ENCODE peak calls at places on chromosomes 4 and X, in four cellular contexts. S is cardiac muscle cell, E is lower lobe of right lung, L is spleen. J is an unnamed sample.

GRCh38 chrX:56800801-56801200 is 71.8 kb downstream of the NBDY start:
- DNase-seq in L (peak; percentile 78), E (no peak), S (peak; percentile 14), J (no peak)

GRCh38 chr4:113618205-113618604 is 143.3 kb downstream of the CAMK2D start:
- DNase-seq in S (no peak), E (no peak), L (no peak), J (no peak)

GRCh38 chrX:129706395-129707072 is 32.2 kb upstream of the XPNPEP2 start:
- DNase-seq in E (no peak), L (no peak), S (peak; percentile 32), J (no peak)

GRCh38 chr4:122481766-122482405 is 25.4 kb upstream of the IL2 start:
- DNase-seq in E (no peak), S (no peak), L (no peak), J (no peak)

GRCh38 chr4:82467442-82467841 is 37.1 kb downstream of the ENOPH1 start:
- DNase-seq in S (peak; percentile 63), E (no peak), L (no peak), J (no peak)

GRCh38 chr4:113288691-113289090 is 239.2 kb downstream of the ANK2 start:
- DNase-seq in S (peak; percentile 31), L (no peak), E (no peak), J (no peak)

GRCh38 chr4:3719191-3719590 is 47.0 kb upstream of the ADRA2C start:
- DNase-seq in L (peak; percentile 36), E (peak; percentile 34), S (no peak), J (peak; percentile 24)

GRCh38 chr4:145909331-145909730 is 29.3 kb downstream of the ZNF827 start:
- DNase-seq in L (peak; percentile 79), E (peak; percentile 84), S (peak; percentile 48), J (peak; percentile 92)

GRCh38 chr4:81684357-81684756 is 212.7 kb upstream of the RASGEF1B start:
- DNase-seq in L (no peak), E (no peak), S (no peak), J (no peak)

GRCh38 chrX:41337140-41337539 is 3.2 kb downstream of the DDX3X start:
- DNase-seq in E (no peak), L (no peak), S (no peak), J (no peak)
- TF ChIP-seq CTCF in E (no peak), L (no peak), S (no peak), J (no peak)

DNA sequence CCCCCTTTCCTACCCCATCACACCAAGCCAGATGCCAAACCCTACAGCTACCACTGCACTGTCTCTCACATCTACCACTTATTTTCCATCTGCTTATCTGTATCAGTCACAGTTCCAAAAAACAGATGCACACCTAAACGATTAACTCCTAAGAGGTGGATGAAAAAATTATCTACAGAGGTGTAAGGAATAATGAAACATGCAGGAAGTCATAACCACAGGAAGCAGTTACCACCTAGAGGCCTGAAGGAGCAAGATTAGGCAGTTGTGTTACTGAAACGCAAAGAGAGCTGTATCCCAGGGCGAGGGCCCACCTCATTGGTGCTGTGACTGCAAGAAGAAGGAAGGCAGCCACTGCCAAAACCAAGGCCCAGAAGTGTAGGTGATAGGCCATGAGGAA is 87.8 kb upstream of the FAM241A start:
- DNase-seq in S (no peak), L (no peak), E (no peak), J (no peak)
- H3K4me1 ChIP-seq in S (peaks cover 13% of the 10 kb centered on the region), L (no peaks in the 10 kb centered on the region), E (no peaks in the 10 kb centered on the region), J (no peaks in the 10 kb centered on the region)

DNA sequence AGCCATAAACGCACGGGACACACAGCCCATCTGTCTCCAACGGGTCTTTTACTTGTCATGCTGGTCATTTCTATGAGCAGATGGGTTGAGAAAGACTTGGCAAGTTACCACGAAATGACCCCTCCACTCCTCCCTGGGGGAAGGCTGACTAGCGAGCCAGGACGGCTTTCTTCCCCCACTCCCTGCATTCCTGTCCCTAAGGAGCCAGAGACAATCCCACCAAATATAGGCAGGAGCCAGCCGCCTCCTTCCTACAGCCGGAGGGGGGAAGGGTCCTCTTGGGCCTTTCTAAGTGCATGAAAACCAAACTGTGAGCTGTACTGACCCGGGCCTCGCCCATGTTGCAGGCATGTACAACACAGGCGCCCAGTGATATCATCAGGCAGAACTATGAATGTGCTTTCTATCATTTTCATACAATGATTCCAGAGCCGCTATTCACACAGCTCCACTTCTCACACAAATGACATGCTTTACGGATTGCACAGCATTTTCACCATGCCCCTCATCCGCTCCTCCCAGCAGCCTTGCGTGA is 28.6 kb downstream of the AFAP1 start:
- DNase-seq in S (peak; percentile 82), E (no peak), L (no peak), J (no peak)
- H3K4me3 ChIP-seq in S (no peak overlapping the region), E (peak overlapping the region; percentile 13), L (no peak overlapping the region), J (no peak overlapping the region)

GRCh38 chrX:40573763-40574162 is 7.0 kb upstream of the ATP6AP2 start:
- DNase-seq in E (no peak), S (peak; percentile 33), L (no peak), J (no peak)
- TF ChIP-seq CTCF in E (peak; percentile 42), S (peak; percentile 59), L (peak; percentile 46), J (no peak)

DNA sequence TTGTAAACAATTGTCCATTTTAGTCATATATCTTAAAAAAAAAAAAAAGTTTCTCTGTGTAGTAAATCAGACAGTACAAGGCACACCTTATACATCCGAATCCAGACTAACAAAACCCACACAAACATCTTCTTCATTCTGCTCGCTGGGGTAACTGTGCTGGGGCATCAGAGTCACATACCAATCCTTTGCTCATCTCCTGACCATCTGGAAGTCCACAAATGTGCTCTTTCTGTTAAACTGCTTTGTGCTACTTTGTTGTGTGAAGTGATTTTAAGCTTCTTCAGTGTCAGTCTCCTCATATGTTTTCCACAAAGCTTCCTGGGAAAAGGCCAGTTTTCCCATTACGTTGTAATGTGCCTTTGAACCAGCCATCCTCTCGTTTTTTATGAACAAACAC is 86.2 kb upstream of the CBR4 start:
- DNase-seq in S (no peak), E (no peak), L (no peak), J (no peak)
- H3K4me1 ChIP-seq in S (peaks cover 5% of the 10 kb centered on the region), E (peaks cover 15% of the 10 kb centered on the region), L (no peaks in the 10 kb centered on the region), J (no peaks in the 10 kb centered on the region)

GRCh38 chr4:186844059-186844681 is 120.5 kb upstream of the FAT1 start:
- DNase-seq in L (no peak), S (peak; percentile 68), E (no peak), J (peak; percentile 45)
- H3K4me3 ChIP-seq in L (no peak overlapping the region), S (no peak overlapping the region), E (peak overlapping the region; percentile 14), J (no peak overlapping the region)

GRCh38 chrX:45851434-45851991 is 650.8 kb upstream of the DIPK2B start:
- DNase-seq in L (peak; percentile 80), S (no peak), E (peak; percentile 44), J (peak; percentile 53)

GRCh38 chrX:45850197-45850774 is 649.6 kb upstream of the DIPK2B start:
- DNase-seq in E (no peak), S (no peak), L (no peak), J (peak; percentile 9)

GRCh38 chrX:45847966-45848365 is 647.3 kb upstream of the DIPK2B start:
- DNase-seq in S (no peak), L (no peak), E (no peak), J (no peak)

GRCh38 chrX:45850775-45851433 is 650.2 kb upstream of the DIPK2B start:
- DNase-seq in E (peak; percentile 48), L (peak; percentile 78), S (peak; percentile 42), J (peak; percentile 14)

DNA sequence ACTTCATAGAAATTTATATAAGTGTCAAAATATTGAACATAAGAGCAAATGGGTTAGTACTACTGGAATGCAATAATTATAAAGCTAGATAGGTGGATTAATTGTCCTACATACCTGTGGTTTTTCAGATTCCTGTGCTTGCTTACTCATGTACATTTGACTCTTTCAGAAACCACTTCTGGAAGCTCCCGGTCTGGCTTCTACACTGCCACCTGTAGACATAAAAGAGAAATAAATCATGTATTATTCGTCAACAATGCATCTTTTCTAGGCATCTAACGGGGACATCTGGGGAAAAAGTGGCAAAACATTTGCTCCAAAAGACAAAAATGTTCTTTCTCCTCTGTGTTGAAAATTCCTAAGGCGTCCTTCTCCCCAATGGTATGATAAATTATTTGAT is 648.6 kb upstream of the DIPK2B start:
- DNase-seq in L (no peak), E (no peak), S (peak; percentile 73), J (no peak)
- TF ChIP-seq CTCF in L (peak; percentile 9), E (peak; percentile 23), S (peak; percentile 40), J (no peak)

J was measured in mucosa of descending colon.